ENCODE peak calls at places on chromosome 16, in four cellular contexts. One of them, this sample, is unnamed.

GRCh38 chr16:1194665-1195392 is 30.2 kb downstream of the TPSG1 start:
- DNase-seq in thoracic aorta: no peak
- DNase-seq in cardiac muscle cell: peak
- DNase-seq in NB4: no peak
- DNase-seq in this sample: peak

GRCh38 chr16:24685539-24686432 is 43.7 kb upstream of the TNRC6A start:
- DNase-seq in thoracic aorta: peak
- DNase-seq in cardiac muscle cell: peak
- DNase-seq in NB4: no peak
- DNase-seq in this sample: peak

GRCh38 chr16:53212899-53213235 is 158.1 kb downstream of the CHD9 start:
- DNase-seq in thoracic aorta: no peak
- DNase-seq in cardiac muscle cell: no peak
- DNase-seq in NB4: no peak
- DNase-seq in this sample: no peak

GRCh38 chr16:26316683-26317464 is 625.1 kb downstream of the HS3ST4 start:
- DNase-seq in thoracic aorta: no peak
- DNase-seq in cardiac muscle cell: peak
- DNase-seq in NB4: peak
- DNase-seq in this sample: peak

GRCh38 chr16:55575621-55576020 is 9.1 kb downstream of the CAPNS2 start:
- DNase-seq in thoracic aorta: no peak
- DNase-seq in cardiac muscle cell: no peak
- DNase-seq in NB4: no peak
- DNase-seq in this sample: no peak

GRCh38 chr16:4244881-4245280 is 3.0 kb upstream of the SRL start:
- DNase-seq in thoracic aorta: no peak
- DNase-seq in cardiac muscle cell: no peak
- DNase-seq in NB4: no peak
- DNase-seq in this sample: no peak

GRCh38 chr16:14013145-14013570 is 58.0 kb upstream of the MRTFB start:
- DNase-seq in thoracic aorta: no peak
- DNase-seq in cardiac muscle cell: no peak
- DNase-seq in NB4: no peak
- DNase-seq in this sample: no peak

GRCh38 chr16:23141959-23142740 is 7.1 kb downstream of the USP31 start:
- DNase-seq in thoracic aorta: no peak
- DNase-seq in cardiac muscle cell: peak
- DNase-seq in NB4: no peak
- DNase-seq in this sample: no peak

GRCh38 chr16:11528053-11528452 is 58.7 kb downstream of the LITAF start:
- DNase-seq in thoracic aorta: no peak
- DNase-seq in cardiac muscle cell: no peak
- DNase-seq in NB4: no peak
- DNase-seq in this sample: no peak

GRCh38 chr16:24150282-24150681 is 105.9 kb upstream of the CACNG3 start:
- DNase-seq in thoracic aorta: no peak
- DNase-seq in cardiac muscle cell: no peak
- DNase-seq in NB4: peak
- DNase-seq in this sample: no peak

GRCh38 chr16:10169031-10169430 is 13.2 kb downstream of the GRIN2A start:
- DNase-seq in thoracic aorta: no peak
- DNase-seq in cardiac muscle cell: no peak
- DNase-seq in NB4: no peak
- DNase-seq in this sample: no peak

GRCh38 chr16:4090476-4090875 is 25.8 kb downstream of the ADCY9 start:
- DNase-seq in thoracic aorta: no peak
- DNase-seq in cardiac muscle cell: no peak
- DNase-seq in NB4: no peak
- DNase-seq in this sample: no peak

GRCh38 chr16:1261131-1261917 is 5.5 kb downstream of the TPSD1 start:
- DNase-seq in thoracic aorta: no peak
- DNase-seq in cardiac muscle cell: no peak
- DNase-seq in NB4: no peak
- DNase-seq in this sample: no peak

GRCh38 chr16:27671410-27671809 is 121.5 kb downstream of the KATNIP start:
- DNase-seq in thoracic aorta: no peak
- DNase-seq in cardiac muscle cell: no peak
- DNase-seq in NB4: no peak
- DNase-seq in this sample: no peak

GRCh38 chr16:56551796-56552738 is 12.8 kb upstream of the MT4 start:
- DNase-seq in thoracic aorta: no peak
- DNase-seq in cardiac muscle cell: peak
- DNase-seq in NB4: peak
- DNase-seq in this sample: no peak

GRCh38 chr16:78988361-78988992 is 612.1 kb downstream of the MAF start:
- DNase-seq in thoracic aorta: no peak
- DNase-seq in cardiac muscle cell: no peak
- DNase-seq in NB4: peak
- DNase-seq in this sample: no peak

GRCh38 chr16:31092330-31092729 is 2.3 kb downstream of the VKORC1 start:
- DNase-seq in thoracic aorta: no peak
- DNase-seq in cardiac muscle cell: no peak
- DNase-seq in NB4: no peak
- DNase-seq in this sample: no peak

GRCh38 chr16:11677451-11677951 is 9.2 kb downstream of the SNN start:
- DNase-seq in thoracic aorta: no peak
- DNase-seq in cardiac muscle cell: peak
- DNase-seq in NB4: no peak
- DNase-seq in this sample: no peak

GRCh38 chr16:6206080-6206479 is 1108.5 kb upstream of the EEF2KMT start:
- DNase-seq in thoracic aorta: no peak
- DNase-seq in cardiac muscle cell: no peak
- DNase-seq in NB4: no peak
- DNase-seq in this sample: no peak

GRCh38 chr16:28491080-28491969 is 549 bp downstream of the CLN3 start:
- DNase-seq in thoracic aorta: no peak
- DNase-seq in cardiac muscle cell: peak
- DNase-seq in NB4: peak
- DNase-seq in this sample: peak

GRCh38 chr16:4378202-4378666 is 6.6 kb downstream of the VASN start:
- DNase-seq in thoracic aorta: no peak
- DNase-seq in cardiac muscle cell: no peak
- DNase-seq in NB4: no peak
- DNase-seq in this sample: no peak

GRCh38 chr16:64687796-64688195 is 434.1 kb downstream of the CDH11 start:
- DNase-seq in thoracic aorta: no peak
- DNase-seq in cardiac muscle cell: no peak
- DNase-seq in NB4: no peak
- DNase-seq in this sample: no peak

GRCh38 chr16:59170065-59170712 is 436.1 kb upstream of the GOT2 start:
- DNase-seq in thoracic aorta: no peak
- DNase-seq in cardiac muscle cell: no peak
- DNase-seq in NB4: no peak
- DNase-seq in this sample: no peak

GRCh38 chr16:81401035-81401950 is 43.3 kb upstream of the CMIP start:
- DNase-seq in thoracic aorta: no peak
- DNase-seq in cardiac muscle cell: no peak
- DNase-seq in NB4: no peak
- DNase-seq in this sample: no peak

GRCh38 chr16:74999683-75000480 is 1.1 kb downstream of the ZNRF1 start:
- DNase-seq in thoracic aorta: no peak
- DNase-seq in cardiac muscle cell: peak
- DNase-seq in NB4: peak
- DNase-seq in this sample: peak

GRCh38 chr16:55370762-55371482 is 46.9 kb downstream of the IRX6 start:
- DNase-seq in thoracic aorta: peak
- DNase-seq in cardiac muscle cell: peak
- DNase-seq in NB4: peak
- DNase-seq in this sample: peak

GRCh38 chr16:50067290-50067853 is 1.6 kb downstream of the HEATR3 start:
- DNase-seq in thoracic aorta: no peak
- DNase-seq in cardiac muscle cell: peak
- DNase-seq in NB4: peak
- DNase-seq in this sample: peak

GRCh38 chr16:72934661-72935403 is 113.1 kb downstream of the ZFHX3 start:
- DNase-seq in thoracic aorta: no peak
- DNase-seq in cardiac muscle cell: no peak
- DNase-seq in NB4: peak
- DNase-seq in this sample: no peak

GRCh38 chr16:58366247-58367031 is 25.8 kb upstream of the GINS3 start:
- DNase-seq in thoracic aorta: no peak
- DNase-seq in cardiac muscle cell: no peak
- DNase-seq in NB4: peak
- DNase-seq in this sample: no peak

GRCh38 chr16:3134338-3135119 is at the start of gene ZNF213:
- DNase-seq in thoracic aorta: peak
- DNase-seq in cardiac muscle cell: peak
- DNase-seq in NB4: peak
- DNase-seq in this sample: peak

GRCh38 chr16:31265329-31266245 is 5.8 kb downstream of the ITGAM start:
- DNase-seq in thoracic aorta: no peak
- DNase-seq in cardiac muscle cell: no peak
- DNase-seq in NB4: peak
- DNase-seq in this sample: no peak

GRCh38 chr16:87057291-87057881 is 259.8 kb downstream of the C16orf95 start:
- DNase-seq in thoracic aorta: no peak
- DNase-seq in cardiac muscle cell: no peak
- DNase-seq in NB4: no peak
- DNase-seq in this sample: no peak
- TF ChIP-seq CTCF in thoracic aorta: no peak
- TF ChIP-seq CTCF in cardiac muscle cell: peak
- TF ChIP-seq CTCF in NB4: peak
- TF ChIP-seq CTCF in this sample: no peak

DNA sequence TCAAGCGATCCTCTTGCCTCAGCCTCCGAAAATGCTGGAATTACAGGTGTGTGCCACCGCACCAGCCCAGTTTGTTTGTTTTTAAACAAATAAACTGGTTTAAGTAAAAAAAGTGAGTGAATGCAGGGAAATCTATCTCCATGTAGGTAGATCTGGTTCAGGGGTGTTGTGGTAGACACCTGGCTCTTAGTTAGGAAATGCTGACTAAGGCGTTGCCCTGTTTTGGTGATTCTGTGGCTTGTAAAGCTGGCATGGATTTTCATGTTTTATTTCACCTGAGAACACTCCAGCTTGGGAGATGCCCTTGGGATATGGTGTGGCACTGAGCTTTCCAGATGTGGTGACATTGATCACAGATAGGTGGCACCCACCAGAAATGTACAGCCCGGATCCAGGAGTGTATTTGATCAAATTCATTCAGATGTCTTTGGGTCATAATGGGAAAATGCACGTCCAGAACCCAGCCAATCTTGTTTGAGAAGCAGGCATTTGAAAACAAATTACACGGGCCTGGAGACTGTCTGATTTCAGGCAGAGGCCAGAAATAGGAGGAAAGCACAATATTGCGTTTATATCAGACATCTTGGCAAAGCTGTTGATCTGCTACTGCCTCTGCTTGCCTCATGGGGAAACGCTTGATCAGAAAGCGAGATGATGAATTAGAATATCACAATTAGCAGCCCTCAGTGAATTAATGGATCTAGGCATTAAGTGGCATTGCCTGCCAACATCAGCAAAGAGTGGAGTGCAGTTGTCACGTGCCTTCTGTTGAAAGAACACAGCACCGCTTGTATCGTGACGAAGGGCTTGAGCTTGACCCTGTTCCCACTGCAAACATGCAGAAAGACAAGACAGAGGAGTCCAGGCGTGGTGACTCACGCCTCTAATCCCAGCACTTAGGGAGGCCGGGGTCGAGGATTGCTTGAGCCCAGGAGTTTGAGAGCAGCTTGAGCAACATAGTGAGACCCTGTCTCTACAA is 7.3 kb upstream of the IL34 start:
- DNase-seq in thoracic aorta: no peak
- DNase-seq in cardiac muscle cell: no peak
- DNase-seq in NB4: no peak
- DNase-seq in this sample: no peak
- TF ChIP-seq CTCF in thoracic aorta: no peak
- TF ChIP-seq CTCF in cardiac muscle cell: no peak
- TF ChIP-seq CTCF in NB4: no peak
- TF ChIP-seq CTCF in this sample: no peak

GRCh38 chr16:85699628-85700027 is 10.9 kb upstream of the GINS2 start:
- DNase-seq in thoracic aorta: no peak
- DNase-seq in cardiac muscle cell: peak
- DNase-seq in NB4: no peak
- DNase-seq in this sample: no peak

GRCh38 chr16:85698459-85699223 is 9.9 kb upstream of the GINS2 start:
- DNase-seq in thoracic aorta: no peak
- DNase-seq in cardiac muscle cell: no peak
- DNase-seq in NB4: no peak
- DNase-seq in this sample: no peak

GRCh38 chr16:85696761-85697160 is 8.0 kb upstream of the GINS2 start:
- DNase-seq in thoracic aorta: no peak
- DNase-seq in cardiac muscle cell: no peak
- DNase-seq in NB4: no peak
- DNase-seq in this sample: no peak

GRCh38 chr16:85697441-85697840 is 8.7 kb upstream of the GINS2 start:
- DNase-seq in thoracic aorta: no peak
- DNase-seq in cardiac muscle cell: no peak
- DNase-seq in NB4: no peak
- DNase-seq in this sample: no peak

GRCh38 chr16:85699224-85699558 is 10.4 kb upstream of the GINS2 start:
- DNase-seq in thoracic aorta: no peak
- DNase-seq in cardiac muscle cell: no peak
- DNase-seq in NB4: no peak
- DNase-seq in this sample: no peak
- TF ChIP-seq CTCF in thoracic aorta: no peak
- TF ChIP-seq CTCF in cardiac muscle cell: no peak
- TF ChIP-seq CTCF in NB4: no peak
- TF ChIP-seq CTCF in this sample: no peak

GRCh38 chr16:88608076-88608475 is 30.3 kb upstream of the IL17C start:
- DNase-seq in thoracic aorta: no peak
- DNase-seq in cardiac muscle cell: no peak
- DNase-seq in NB4: no peak
- DNase-seq in this sample: no peak

GRCh38 chr16:88613911-88614817 is 24.2 kb upstream of the IL17C start:
- DNase-seq in thoracic aorta: no peak
- DNase-seq in cardiac muscle cell: no peak
- DNase-seq in NB4: no peak
- DNase-seq in this sample: no peak

GRCh38 chr16:88610080-88610479 is 28.3 kb upstream of the IL17C start:
- DNase-seq in thoracic aorta: no peak
- DNase-seq in cardiac muscle cell: no peak
- DNase-seq in NB4: no peak
- DNase-seq in this sample: no peak

GRCh38 chr16:88613293-88613692 is 25.1 kb upstream of the IL17C start:
- DNase-seq in thoracic aorta: no peak
- DNase-seq in cardiac muscle cell: no peak
- DNase-seq in NB4: no peak
- DNase-seq in this sample: no peak

DNA sequence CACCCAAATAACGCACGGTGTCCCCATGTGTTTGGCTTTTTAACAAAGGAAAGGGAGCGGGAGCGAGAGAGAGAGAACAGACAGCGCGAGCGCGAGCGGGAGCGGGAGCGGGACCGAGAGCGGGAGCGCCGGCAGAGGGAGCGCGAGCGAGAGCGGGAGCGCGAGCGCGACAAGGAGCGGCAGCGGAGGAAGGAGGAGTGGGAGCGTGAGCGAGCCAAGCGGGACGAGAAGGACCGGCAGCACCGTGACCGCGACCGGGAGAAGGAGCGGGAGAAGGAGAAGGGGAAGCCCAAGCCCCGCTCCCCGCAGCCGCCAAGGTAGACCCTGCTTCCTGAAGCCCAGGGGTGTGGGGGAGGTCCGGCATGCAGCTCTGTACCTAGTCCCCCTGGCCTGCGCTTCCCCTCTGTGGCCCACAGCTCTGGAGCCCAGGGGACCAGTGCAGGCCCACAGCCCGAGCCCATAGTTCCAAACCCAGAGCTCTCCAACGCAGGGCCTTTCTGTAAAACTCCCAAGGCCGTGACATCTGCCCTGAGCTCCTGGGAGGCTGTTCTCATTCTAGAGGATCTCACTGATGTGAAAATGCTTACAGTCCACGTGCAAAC is 27.1 kb upstream of the IL17C start:
- DNase-seq in thoracic aorta: no peak
- DNase-seq in cardiac muscle cell: peak
- DNase-seq in NB4: no peak
- DNase-seq in this sample: no peak
- TF ChIP-seq CTCF in thoracic aorta: no peak
- TF ChIP-seq CTCF in cardiac muscle cell: no peak
- TF ChIP-seq CTCF in NB4: no peak
- TF ChIP-seq CTCF in this sample: no peak